ENCODE peak calls at places on chromosomes 5 and 9, in ten cellular contexts. One of them, this sample, is unnamed.
A peak's percentile ranks its signal among the peaks of the same experiment; 100 is the strongest.

GRCh38 chr5:37840036-37840909 is at the start of gene GDNF:
- DNase-seq in heart left ventricle: no peak
- DNase-seq in body of pancreas: no peak
- DNase-seq in MM.1S: peak; percentile 76
- DNase-seq in HepG2: peak; percentile 25
- DNase-seq in upper lobe of right lung: peak; percentile 61
- DNase-seq in cardiac muscle cell: peak; percentile 54
- DNase-seq in keratinocyte: no peak
- DNase-seq in esophagus squamous epithelium: no peak
- DNase-seq in IMR-90: peak; percentile 77
- DNase-seq in this sample: no peak

GRCh38 chr5:112418412-112419049 is 546 bp downstream of the EPB41L4A start:
- DNase-seq in IMR-90: no peak
- DNase-seq in esophagus squamous epithelium: no peak
- DNase-seq in HepG2: no peak
- DNase-seq in upper lobe of right lung: no peak
- DNase-seq in keratinocyte: no peak
- DNase-seq in heart left ventricle: peak; percentile 18
- DNase-seq in cardiac muscle cell: peak; percentile 7
- DNase-seq in body of pancreas: no peak
- DNase-seq in MM.1S: no peak
- DNase-seq in this sample: no peak

GRCh38 chr9:69180670-69181069 is 6.6 kb downstream of the TJP2 start:
- DNase-seq in heart left ventricle: peak; percentile 66
- DNase-seq in body of pancreas: peak; percentile 36
- DNase-seq in cardiac muscle cell: peak; percentile 93
- DNase-seq in keratinocyte: peak; percentile 93
- DNase-seq in HepG2: peak; percentile 93
- DNase-seq in esophagus squamous epithelium: no peak
- DNase-seq in MM.1S: no peak
- DNase-seq in IMR-90: peak; percentile 99
- DNase-seq in upper lobe of right lung: no peak
- DNase-seq in this sample: peak; percentile 78

GRCh38 chr5:14110680-14111079 is 32.5 kb upstream of the TRIO start:
- DNase-seq in cardiac muscle cell: peak; percentile 86
- DNase-seq in body of pancreas: no peak
- DNase-seq in MM.1S: no peak
- DNase-seq in upper lobe of right lung: no peak
- DNase-seq in HepG2: no peak
- DNase-seq in keratinocyte: peak; percentile 65
- DNase-seq in heart left ventricle: no peak
- DNase-seq in esophagus squamous epithelium: no peak
- DNase-seq in IMR-90: peak; percentile 95
- DNase-seq in this sample: no peak

GRCh38 chr5:151150484-151151262 is 6.9 kb downstream of the ANXA6 start:
- DNase-seq in HepG2: no peak
- DNase-seq in MM.1S: peak; percentile 80
- DNase-seq in esophagus squamous epithelium: no peak
- DNase-seq in upper lobe of right lung: no peak
- DNase-seq in body of pancreas: no peak
- DNase-seq in cardiac muscle cell: peak; percentile 50
- DNase-seq in keratinocyte: no peak
- DNase-seq in IMR-90: peak; percentile 47
- DNase-seq in heart left ventricle: no peak
- DNase-seq in this sample: no peak

GRCh38 chr9:108386859-108387384 is 468.9 kb downstream of the ACTL7B start:
- DNase-seq in HepG2: no peak
- DNase-seq in MM.1S: no peak
- DNase-seq in upper lobe of right lung: no peak
- DNase-seq in keratinocyte: no peak
- DNase-seq in cardiac muscle cell: peak; percentile 53
- DNase-seq in body of pancreas: no peak
- DNase-seq in heart left ventricle: no peak
- DNase-seq in IMR-90: peak; percentile 85
- DNase-seq in esophagus squamous epithelium: no peak
- DNase-seq in this sample: no peak

GRCh38 chr5:170769898-170770416 is 13.6 kb upstream of the GABRP start:
- DNase-seq in body of pancreas: no peak
- DNase-seq in keratinocyte: no peak
- DNase-seq in IMR-90: no peak
- DNase-seq in upper lobe of right lung: no peak
- DNase-seq in cardiac muscle cell: no peak
- DNase-seq in HepG2: no peak
- DNase-seq in MM.1S: no peak
- DNase-seq in heart left ventricle: no peak
- DNase-seq in esophagus squamous epithelium: no peak
- DNase-seq in this sample: no peak

GRCh38 chr5:39995990-39996389 is 571.2 kb upstream of the DAB2 start:
- DNase-seq in upper lobe of right lung: no peak
- DNase-seq in body of pancreas: no peak
- DNase-seq in IMR-90: no peak
- DNase-seq in MM.1S: no peak
- DNase-seq in heart left ventricle: no peak
- DNase-seq in HepG2: no peak
- DNase-seq in cardiac muscle cell: no peak
- DNase-seq in esophagus squamous epithelium: no peak
- DNase-seq in keratinocyte: no peak
- DNase-seq in this sample: no peak

GRCh38 chr5:99138911-99139310 is 210.1 kb upstream of the CHD1 start:
- DNase-seq in body of pancreas: no peak
- DNase-seq in HepG2: no peak
- DNase-seq in cardiac muscle cell: no peak
- DNase-seq in esophagus squamous epithelium: no peak
- DNase-seq in IMR-90: no peak
- DNase-seq in keratinocyte: no peak
- DNase-seq in MM.1S: no peak
- DNase-seq in upper lobe of right lung: no peak
- DNase-seq in heart left ventricle: no peak
- DNase-seq in this sample: no peak

GRCh38 chr9:126763130-126763764 is 41.6 kb upstream of the ZBTB43 start:
- DNase-seq in body of pancreas: no peak
- DNase-seq in HepG2: no peak
- DNase-seq in esophagus squamous epithelium: no peak
- DNase-seq in cardiac muscle cell: no peak
- DNase-seq in heart left ventricle: no peak
- DNase-seq in MM.1S: no peak
- DNase-seq in IMR-90: no peak
- DNase-seq in upper lobe of right lung: no peak
- DNase-seq in keratinocyte: no peak
- DNase-seq in this sample: no peak

GRCh38 chr5:34534237-34535108 is 121.7 kb upstream of the RAI14 start:
- DNase-seq in body of pancreas: no peak
- DNase-seq in IMR-90: peak; percentile 97
- DNase-seq in cardiac muscle cell: peak; percentile 90
- DNase-seq in heart left ventricle: no peak
- DNase-seq in keratinocyte: no peak
- DNase-seq in upper lobe of right lung: no peak
- DNase-seq in esophagus squamous epithelium: no peak
- DNase-seq in MM.1S: peak; percentile 58
- DNase-seq in HepG2: peak; percentile 14
- DNase-seq in this sample: no peak

GRCh38 chr9:136044971-136045594 is 50.0 kb downstream of the NACC2 start:
- DNase-seq in HepG2: no peak
- DNase-seq in cardiac muscle cell: no peak
- DNase-seq in esophagus squamous epithelium: no peak
- DNase-seq in upper lobe of right lung: no peak
- DNase-seq in IMR-90: no peak
- DNase-seq in body of pancreas: no peak
- DNase-seq in heart left ventricle: no peak
- DNase-seq in MM.1S: no peak
- DNase-seq in keratinocyte: no peak
- DNase-seq in this sample: no peak

GRCh38 chr5:173969167-173970049 is 19.6 kb upstream of the C5orf47 start:
- DNase-seq in IMR-90: peak; percentile 88
- DNase-seq in cardiac muscle cell: peak; percentile 54
- DNase-seq in heart left ventricle: no peak
- DNase-seq in esophagus squamous epithelium: no peak
- DNase-seq in upper lobe of right lung: no peak
- DNase-seq in MM.1S: no peak
- DNase-seq in keratinocyte: no peak
- DNase-seq in body of pancreas: no peak
- DNase-seq in HepG2: peak; percentile 97
- DNase-seq in this sample: peak; percentile 93

GRCh38 chr9:36450110-36450732 is 50.2 kb upstream of the RNF38 start:
- DNase-seq in heart left ventricle: no peak
- DNase-seq in esophagus squamous epithelium: no peak
- DNase-seq in upper lobe of right lung: no peak
- DNase-seq in body of pancreas: peak; percentile 21
- DNase-seq in cardiac muscle cell: peak; percentile 68
- DNase-seq in IMR-90: peak; percentile 57
- DNase-seq in keratinocyte: no peak
- DNase-seq in MM.1S: peak; percentile 26
- DNase-seq in HepG2: peak; percentile 66
- DNase-seq in this sample: peak; percentile 20

GRCh38 chr5:96563816-96564215 is 98.4 kb upstream of the CAST start:
- DNase-seq in esophagus squamous epithelium: no peak
- DNase-seq in upper lobe of right lung: no peak
- DNase-seq in keratinocyte: no peak
- DNase-seq in cardiac muscle cell: no peak
- DNase-seq in IMR-90: no peak
- DNase-seq in body of pancreas: no peak
- DNase-seq in HepG2: no peak
- DNase-seq in MM.1S: no peak
- DNase-seq in heart left ventricle: no peak
- DNase-seq in this sample: no peak

GRCh38 chr5:514101-514485 is 10.2 kb downstream of the SLC9A3 start:
- DNase-seq in MM.1S: no peak
- DNase-seq in IMR-90: no peak
- DNase-seq in cardiac muscle cell: no peak
- DNase-seq in keratinocyte: no peak
- DNase-seq in heart left ventricle: no peak
- DNase-seq in esophagus squamous epithelium: no peak
- DNase-seq in body of pancreas: no peak
- DNase-seq in upper lobe of right lung: no peak
- DNase-seq in HepG2: no peak
- DNase-seq in this sample: no peak
- H3K27me3 ChIP-seq in MM.1S: peaks cover 87% of the 10 kb centered on the region
- H3K27me3 ChIP-seq in IMR-90: peaks cover 61% of the 10 kb centered on the region
- H3K27me3 ChIP-seq in cardiac muscle cell: peaks cover 20% of the 10 kb centered on the region
- H3K27me3 ChIP-seq in keratinocyte: peaks cover 71% of the 10 kb centered on the region
- H3K27me3 ChIP-seq in heart left ventricle: peaks cover 18% of the 10 kb centered on the region
- H3K27me3 ChIP-seq in esophagus squamous epithelium: no peaks in the 10 kb centered on the region
- H3K27me3 ChIP-seq in body of pancreas: peaks cover 3% of the 10 kb centered on the region
- H3K27me3 ChIP-seq in upper lobe of right lung: peaks cover 41% of the 10 kb centered on the region
- H3K27me3 ChIP-seq in HepG2: peaks cover 1% of the 10 kb centered on the region
- H3K27me3 ChIP-seq in this sample: no peaks in the 10 kb centered on the region

DNA sequence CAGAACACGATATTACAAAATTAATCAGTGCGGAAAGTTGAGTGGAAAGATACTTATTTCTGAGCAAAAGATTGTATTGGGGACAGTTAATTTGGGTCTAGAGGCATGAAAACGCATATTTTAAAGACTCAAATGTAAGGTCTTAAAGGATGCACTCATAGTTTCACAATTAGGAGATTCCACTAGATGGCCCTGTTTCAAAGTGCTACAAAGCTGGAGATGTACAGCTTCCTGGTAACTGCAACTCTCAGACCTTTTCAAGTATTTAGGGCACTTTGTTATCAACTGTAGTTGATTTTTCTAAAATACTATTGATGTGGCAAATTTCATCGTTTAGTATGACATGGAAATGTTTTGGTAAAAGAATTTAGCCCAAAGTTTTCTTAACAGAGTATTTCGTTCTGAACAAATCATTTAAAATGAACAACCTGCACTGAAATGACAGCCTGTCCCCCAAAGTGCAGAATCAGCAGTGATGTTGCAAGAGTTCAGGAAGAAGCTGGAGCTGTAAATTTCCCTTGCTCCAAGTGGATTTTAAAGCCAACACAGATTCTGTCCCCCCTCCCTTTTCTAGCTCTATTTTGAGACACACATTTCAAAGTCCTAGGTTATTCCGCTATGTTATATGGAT is 16.2 kb upstream of the NDUFB6 start:
- DNase-seq in heart left ventricle: no peak
- DNase-seq in IMR-90: peak; percentile 57
- DNase-seq in keratinocyte: no peak
- DNase-seq in esophagus squamous epithelium: no peak
- DNase-seq in body of pancreas: no peak
- DNase-seq in HepG2: peak; percentile 28
- DNase-seq in MM.1S: peak; percentile 67
- DNase-seq in cardiac muscle cell: peak; percentile 72
- DNase-seq in upper lobe of right lung: no peak
- DNase-seq in this sample: no peak
- TF ChIP-seq CTCF in heart left ventricle: peak; percentile 21
- TF ChIP-seq CTCF in IMR-90: peak; percentile 55
- TF ChIP-seq CTCF in keratinocyte: peak; percentile 51
- TF ChIP-seq CTCF in esophagus squamous epithelium: peak; percentile 33
- TF ChIP-seq CTCF in body of pancreas: peak; percentile 36
- TF ChIP-seq CTCF in HepG2: peak; percentile 61
- TF ChIP-seq CTCF in MM.1S: peak; percentile 60
- TF ChIP-seq CTCF in cardiac muscle cell: peak; percentile 57
- TF ChIP-seq CTCF in upper lobe of right lung: peak; percentile 45
- TF ChIP-seq CTCF in this sample: peak; percentile 68

GRCh38 chr5:132498686-132499271 is 8.2 kb upstream of the IRF1 start:
- DNase-seq in HepG2: no peak
- DNase-seq in IMR-90: peak; percentile 20
- DNase-seq in body of pancreas: no peak
- DNase-seq in upper lobe of right lung: no peak
- DNase-seq in MM.1S: peak; percentile 95
- DNase-seq in cardiac muscle cell: no peak
- DNase-seq in esophagus squamous epithelium: no peak
- DNase-seq in keratinocyte: no peak
- DNase-seq in heart left ventricle: no peak
- DNase-seq in this sample: no peak
- H3K4me1 ChIP-seq in HepG2: peaks cover 82% of the 10 kb centered on the region
- H3K4me1 ChIP-seq in IMR-90: peaks cover 30% of the 10 kb centered on the region
- H3K4me1 ChIP-seq in body of pancreas: peaks cover 62% of the 10 kb centered on the region
- H3K4me1 ChIP-seq in upper lobe of right lung: peaks cover 45% of the 10 kb centered on the region
- H3K4me1 ChIP-seq in MM.1S: peaks cover 65% of the 10 kb centered on the region
- H3K4me1 ChIP-seq in cardiac muscle cell: peaks cover 5% of the 10 kb centered on the region
- H3K4me1 ChIP-seq in esophagus squamous epithelium: peaks cover 71% of the 10 kb centered on the region
- H3K4me1 ChIP-seq in keratinocyte: peaks cover 21% of the 10 kb centered on the region
- H3K4me1 ChIP-seq in heart left ventricle: peaks cover 62% of the 10 kb centered on the region
- H3K4me1 ChIP-seq in this sample: peaks cover 26% of the 10 kb centered on the region

DNA sequence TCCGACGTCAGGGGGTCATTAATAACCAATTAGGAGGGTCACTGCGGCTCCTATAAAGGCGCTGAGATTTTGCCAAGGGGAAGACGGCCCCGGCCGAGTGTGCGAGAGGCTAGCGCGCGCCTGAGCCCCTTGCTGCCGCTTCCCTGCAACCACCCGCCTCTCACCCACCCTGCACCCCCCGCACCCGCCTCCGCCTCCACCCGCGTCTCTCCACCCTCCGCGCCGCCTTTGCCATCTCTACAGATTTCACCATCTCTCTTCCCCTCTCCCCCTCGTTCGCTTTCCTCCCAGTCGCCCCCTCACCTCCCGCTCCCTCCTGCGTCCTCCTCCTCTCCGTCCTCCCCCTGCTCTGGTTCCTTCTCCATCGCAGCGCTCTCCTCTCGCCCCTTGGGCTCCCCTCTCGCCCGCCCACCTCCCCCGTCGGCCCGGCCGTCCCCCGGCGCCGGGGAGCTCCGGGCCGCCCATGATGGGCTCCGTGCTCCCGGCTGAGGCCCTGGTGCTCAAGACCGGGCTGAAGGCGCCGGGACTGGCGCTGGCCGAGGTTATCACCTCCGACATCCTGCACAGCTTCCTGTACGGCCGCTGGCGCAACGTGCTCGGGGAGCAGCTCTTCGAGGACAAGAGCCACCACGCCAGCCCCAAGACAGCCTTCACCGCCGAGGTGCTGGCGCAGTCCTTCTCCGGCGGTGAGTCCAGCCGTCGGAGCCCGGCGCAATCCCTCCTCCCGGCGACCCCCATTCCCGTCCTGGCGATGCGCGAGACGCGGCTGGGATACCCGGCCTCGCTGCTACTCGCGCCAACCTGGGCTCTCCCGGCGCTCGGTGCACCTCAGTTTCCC is at the start of gene PRDM12:
- DNase-seq in keratinocyte: no peak
- DNase-seq in HepG2: no peak
- DNase-seq in cardiac muscle cell: no peak
- DNase-seq in esophagus squamous epithelium: no peak
- DNase-seq in IMR-90: no peak
- DNase-seq in MM.1S: no peak
- DNase-seq in upper lobe of right lung: no peak
- DNase-seq in heart left ventricle: no peak
- DNase-seq in body of pancreas: no peak
- DNase-seq in this sample: no peak
- H3K27me3 ChIP-seq in keratinocyte: peaks cover 92% of the 10 kb centered on the region
- H3K27me3 ChIP-seq in HepG2: peaks cover 27% of the 10 kb centered on the region
- H3K27me3 ChIP-seq in cardiac muscle cell: peaks cover 100% of the 10 kb centered on the region
- H3K27me3 ChIP-seq in esophagus squamous epithelium: peaks cover 66% of the 10 kb centered on the region
- H3K27me3 ChIP-seq in IMR-90: peaks cover 91% of the 10 kb centered on the region
- H3K27me3 ChIP-seq in MM.1S: peaks cover 91% of the 10 kb centered on the region
- H3K27me3 ChIP-seq in upper lobe of right lung: peaks cover 92% of the 10 kb centered on the region
- H3K27me3 ChIP-seq in heart left ventricle: peaks cover 89% of the 10 kb centered on the region
- H3K27me3 ChIP-seq in body of pancreas: peaks cover 69% of the 10 kb centered on the region
- H3K27me3 ChIP-seq in this sample: peaks cover 2% of the 10 kb centered on the region